ENCODE peak calls at places on chromosomes 13 and 19, in five cellular contexts. S is posterior cingulate gyrus; F is activated T-cell treated with anti-CD3 and anti-CD28 coated beads, Interleukin-2, amount 50 U/mL, for 48 hours; U is pulmonary artery endothelial cell; G is hippocampal formation. H is an unnamed sample.

GRCh38 chr19:2775556-2776430 is 7.3 kb downstream of the SGTA start:
- DNase-seq in U (no peak), F (peak), G (peak), S (peak), H (no peak)

GRCh38 chr19:33723512-33723911 is 73.2 kb upstream of the KCTD15 start:
- DNase-seq in U (no peak), G (no peak), S (no peak), F (no peak), H (no peak)

GRCh38 chr13:111201304-111201940 is 86.3 kb downstream of the ARHGEF7 start:
- DNase-seq in S (no peak), F (no peak), G (no peak), U (no peak), H (no peak)

GRCh38 chr13:77509221-77509620 is 26.3 kb upstream of the SCEL start:
- DNase-seq in F (no peak), S (no peak), U (peak), G (no peak), H (no peak)

GRCh38 chr13:50693755-50694154 is 149.7 kb downstream of the DLEU7 start:
- DNase-seq in S (no peak), F (no peak), U (no peak), G (no peak), H (no peak)

GRCh38 chr19:3778104-3778867 is 6.3 kb upstream of the RAX2 start:
- DNase-seq in F (no peak), U (no peak), S (no peak), G (no peak), H (no peak)

GRCh38 chr19:16371540-16371986 is 46.9 kb downstream of the KLF2 start:
- DNase-seq in S (no peak), U (no peak), G (no peak), F (peak), H (no peak)

GRCh38 chr13:54357284-54357933 is 1328.8 kb downstream of the OLFM4 start:
- DNase-seq in S (no peak), F (no peak), U (no peak), G (no peak), H (no peak)

GRCh38 chr13:74214321-74214720 is 80.1 kb upstream of the KLF12 start:
- DNase-seq in G (no peak), S (no peak), U (no peak), F (no peak), H (no peak)

GRCh38 chr13:46720189-46720588 is 76.8 kb downstream of the ESD start:
- DNase-seq in G (no peak), U (no peak), S (no peak), F (no peak), H (no peak)

GRCh38 chr19:49339364-49340068 is 4.3 kb downstream of the CD37 start:
- DNase-seq in G (peak), S (peak), U (peak), F (no peak), H (peak)

GRCh38 chr19:23817519-23817918 is 58.8 kb upstream of the ZNF681 start:
- DNase-seq in G (peak), F (peak), S (no peak), U (no peak), H (no peak)

GRCh38 chr13:36888645-36889044 is 31.4 kb downstream of the SMAD9 start:
- DNase-seq in U (peak), F (no peak), S (no peak), G (no peak), H (no peak)

GRCh38 chr13:41931337-41931736 is 29.6 kb downstream of the VWA8 start:
- DNase-seq in G (no peak), F (no peak), S (no peak), U (no peak), H (no peak)

GRCh38 chr19:35030257-35031071 is at the start of gene SCN1B:
- DNase-seq in S (peak), G (peak), F (peak), U (no peak), H (peak)

GRCh38 chr19:5822181-5822844 is 17.2 kb downstream of the FUT6 start:
- DNase-seq in S (no peak), F (no peak), U (no peak), G (no peak), H (no peak)

GRCh38 chr19:15091918-15092753 is 10.1 kb downstream of the OR1I1 start:
- DNase-seq in S (no peak), G (no peak), F (peak), U (no peak), H (no peak)

GRCh38 chr13:22271963-22272362 is 601.1 kb downstream of the FGF9 start:
- DNase-seq in G (no peak), F (no peak), S (no peak), U (no peak), H (no peak)

GRCh38 chr19:45782162-45782623 is at the start of gene DMPK:
- DNase-seq in G (no peak), S (no peak), U (no peak), F (no peak), H (no peak)

GRCh38 chr13:96198038-96198437 is 108.1 kb downstream of the HS6ST3 start:
- DNase-seq in G (no peak), S (no peak), F (no peak), U (no peak), H (no peak)

GRCh38 chr13:97849305-97849704 is 104.2 kb upstream of the IPO5 start:
- DNase-seq in U (peak), F (no peak), S (no peak), G (no peak), H (no peak)

GRCh38 chr13:48985751-48986150 is 10.0 kb downstream of the FNDC3A start:
- DNase-seq in U (no peak), G (no peak), F (no peak), S (no peak), H (no peak)

GRCh38 chr19:42352216-42352892 is 26.9 kb downstream of the MEGF8 start:
- DNase-seq in S (peak), F (peak), G (peak), U (no peak), H (peak)

GRCh38 chr19:47778954-47779351 is 450 bp downstream of the SELENOW start:
- DNase-seq in U (no peak), S (peak), F (no peak), G (peak), H (no peak)

GRCh38 chr13:44044544-44045178 is 165.0 kb downstream of the LACC1 start:
- DNase-seq in F (no peak), U (no peak), S (no peak), G (no peak), H (no peak)

GRCh38 chr13:100646030-100646673 is 28.4 kb downstream of the TMTC4 start:
- DNase-seq in S (peak), U (peak), F (no peak), G (peak), H (peak)

GRCh38 chr19:35206379-35206778 is 22.2 kb downstream of the FAM187B start:
- DNase-seq in U (no peak), F (peak), S (no peak), G (no peak), H (no peak)

GRCh38 chr19:39725995-39726394 is 11.8 kb downstream of the CLC start:
- DNase-seq in G (no peak), S (no peak), F (no peak), U (no peak), H (no peak)

GRCh38 chr13:94886191-94886590 is 173.8 kb upstream of the SOX21 start:
- DNase-seq in S (no peak), U (no peak), F (no peak), G (no peak), H (no peak)

GRCh38 chr19:50933640-50934039 is 19.2 kb downstream of the KLK5 start:
- DNase-seq in F (no peak), S (no peak), G (no peak), U (no peak), H (no peak)

GRCh38 chr13:67048793-67049150 is 181.4 kb downstream of the PCDH9 start:
- DNase-seq in U (no peak), G (no peak), S (no peak), F (no peak), H (no peak)

GRCh38 chr19:6536138-6536671 is 5.4 kb downstream of the TNFSF9 start:
- DNase-seq in S (peak), U (no peak), F (peak), G (peak), H (no peak)

GRCh38 chr13:75452564-75452963 is 29.4 kb downstream of the TBC1D4 start:
- DNase-seq in U (no peak), F (no peak), G (no peak), S (no peak), H (no peak)

GRCh38 chr19:2168619-2169424 is 5.1 kb downstream of the DOT1L start:
- DNase-seq in S (peak), U (peak), F (peak), G (peak), H (peak)

GRCh38 chr13:113417836-113418721 is 35.2 kb downstream of the ADPRHL1 start:
- DNase-seq in S (no peak), G (no peak), F (no peak), U (no peak), H (no peak)

GRCh38 chr19:30681162-30681996 is 309.2 kb downstream of the ZNF536 start:
- DNase-seq in U (no peak), G (no peak), S (no peak), F (no peak), H (no peak)

GRCh38 chr13:100589178-100589725 is 663 bp upstream of the GGACT start:
- DNase-seq in S (no peak), F (no peak), G (no peak), U (peak), H (no peak)

GRCh38 chr19:2048959-2049740 is 1.9 kb downstream of the MKNK2 start:
- DNase-seq in F (no peak), S (peak), U (no peak), G (no peak), H (peak)

GRCh38 chr13:111092685-111093084 is 22.4 kb upstream of the ARHGEF7 start:
- DNase-seq in U (no peak), F (no peak), G (no peak), S (no peak), H (no peak)

GRCh38 chr19:6108721-6109633 is 1.3 kb downstream of the RFX2 start:
- DNase-seq in G (no peak), F (peak), U (no peak), S (no peak), H (no peak)

H was measured in occipital lobe.